ENCODE peak calls at places on chromosomes 1 and 21, in four cellular contexts. One of them, this sample, is unnamed.

GRCh38 chr1:90800012-90800717 is 83.1 kb upstream of the BARHL2 start:
- DNase-seq in GM12865: no peak
- DNase-seq in GM23248: no peak
- DNase-seq in pancreas: no peak
- DNase-seq in this sample: no peak

GRCh38 chr1:155379180-155379876 is 58.6 kb downstream of the RUSC1 start:
- DNase-seq in GM12865: no peak
- DNase-seq in GM23248: peak
- DNase-seq in pancreas: no peak
- DNase-seq in this sample: peak

GRCh38 chr1:234971586-234972297 is 156.9 kb downstream of the TOMM20 start:
- DNase-seq in pancreas: no peak
- DNase-seq in GM12865: peak
- DNase-seq in GM23248: no peak
- DNase-seq in this sample: no peak

GRCh38 chr1:62209931-62210595 is 15.4 kb downstream of the L1TD1 start:
- DNase-seq in GM12865: no peak
- DNase-seq in GM23248: peak
- DNase-seq in pancreas: no peak
- DNase-seq in this sample: no peak

GRCh38 chr1:64073705-64074104 is 129.7 kb upstream of the UBE2U start:
- DNase-seq in GM23248: no peak
- DNase-seq in pancreas: no peak
- DNase-seq in GM12865: no peak
- DNase-seq in this sample: no peak

GRCh38 chr21:35697321-35697808 is 363.0 kb downstream of the SETD4 start:
- DNase-seq in GM23248: peak
- DNase-seq in GM12865: peak
- DNase-seq in pancreas: peak
- DNase-seq in this sample: peak

GRCh38 chr1:15418811-15419515 is 9.3 kb downstream of the EFHD2 start:
- DNase-seq in GM12865: no peak
- DNase-seq in pancreas: no peak
- DNase-seq in GM23248: no peak
- DNase-seq in this sample: no peak

GRCh38 chr1:116497660-116498059 is 73.2 kb downstream of the CD58 start:
- DNase-seq in GM23248: peak
- DNase-seq in GM12865: no peak
- DNase-seq in pancreas: no peak
- DNase-seq in this sample: no peak

GRCh38 chr1:213122514-213122929 is 71.5 kb downstream of the RPS6KC1 start:
- DNase-seq in pancreas: no peak
- DNase-seq in GM12865: peak
- DNase-seq in GM23248: peak
- DNase-seq in this sample: peak

GRCh38 chr1:145702052-145702451 is 5.1 kb downstream of the PDZK1 start:
- DNase-seq in GM23248: no peak
- DNase-seq in GM12865: no peak
- DNase-seq in pancreas: no peak
- DNase-seq in this sample: no peak

DNA sequence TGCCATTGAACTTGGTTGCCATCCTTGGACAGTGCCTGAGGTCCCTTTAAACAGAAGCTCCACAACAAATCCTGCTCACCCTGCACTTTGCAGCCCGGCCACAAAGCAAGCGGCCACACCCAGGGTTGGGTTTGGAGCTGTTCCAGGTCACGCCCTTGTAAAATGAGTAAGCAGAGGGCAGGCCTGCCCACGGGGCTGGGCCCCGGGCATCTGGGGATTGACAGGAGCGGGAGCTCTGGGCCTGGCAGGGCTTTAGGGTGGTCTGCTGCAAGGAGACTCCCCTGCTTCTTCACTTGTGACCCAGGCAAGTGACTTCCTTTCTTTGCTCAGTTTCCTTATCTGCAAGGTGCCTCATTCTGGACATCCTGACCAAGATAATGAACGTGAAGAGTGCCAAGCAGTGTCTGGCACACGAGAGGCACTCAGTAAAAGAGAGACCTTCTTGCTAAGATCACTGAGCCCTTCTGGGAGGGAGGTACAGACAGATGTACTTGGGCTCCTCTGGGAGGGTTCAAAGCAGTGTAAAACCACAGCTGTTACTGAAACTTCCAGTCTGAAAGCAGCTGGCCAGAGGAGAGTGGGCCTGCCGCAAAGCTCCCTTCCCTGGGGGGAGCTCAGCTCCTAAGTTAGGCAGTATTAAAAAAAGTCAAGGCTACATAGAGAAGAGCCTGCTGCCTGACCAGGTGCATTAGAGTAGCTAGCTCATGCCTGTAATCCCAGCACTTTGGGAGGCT is 2.6 kb downstream of the E2F2 start:
- DNase-seq in GM23248: peak
- DNase-seq in pancreas: peak
- DNase-seq in GM12865: peak
- DNase-seq in this sample: peak
- H3K4me3 ChIP-seq in GM23248: no peak
- H3K4me3 ChIP-seq in pancreas: no peak
- H3K4me3 ChIP-seq in GM12865: peak
- H3K4me3 ChIP-seq in this sample: peak

GRCh38 chr21:33880626-33881025 is 35.0 kb downstream of the ATP5PO start:
- DNase-seq in pancreas: no peak
- DNase-seq in GM23248: no peak
- DNase-seq in GM12865: no peak
- DNase-seq in this sample: no peak

GRCh38 chr21:33886316-33886715 is 29.3 kb downstream of the ATP5PO start:
- DNase-seq in pancreas: no peak
- DNase-seq in GM23248: no peak
- DNase-seq in GM12865: no peak
- DNase-seq in this sample: no peak

GRCh38 chr21:33881689-33882440 is 33.7 kb downstream of the ATP5PO start:
- DNase-seq in GM23248: no peak
- DNase-seq in pancreas: no peak
- DNase-seq in GM12865: no peak
- DNase-seq in this sample: no peak

GRCh38 chr21:33885158-33885514 is 30.5 kb downstream of the ATP5PO start:
- DNase-seq in pancreas: no peak
- DNase-seq in GM12865: no peak
- DNase-seq in GM23248: no peak
- DNase-seq in this sample: no peak

DNA sequence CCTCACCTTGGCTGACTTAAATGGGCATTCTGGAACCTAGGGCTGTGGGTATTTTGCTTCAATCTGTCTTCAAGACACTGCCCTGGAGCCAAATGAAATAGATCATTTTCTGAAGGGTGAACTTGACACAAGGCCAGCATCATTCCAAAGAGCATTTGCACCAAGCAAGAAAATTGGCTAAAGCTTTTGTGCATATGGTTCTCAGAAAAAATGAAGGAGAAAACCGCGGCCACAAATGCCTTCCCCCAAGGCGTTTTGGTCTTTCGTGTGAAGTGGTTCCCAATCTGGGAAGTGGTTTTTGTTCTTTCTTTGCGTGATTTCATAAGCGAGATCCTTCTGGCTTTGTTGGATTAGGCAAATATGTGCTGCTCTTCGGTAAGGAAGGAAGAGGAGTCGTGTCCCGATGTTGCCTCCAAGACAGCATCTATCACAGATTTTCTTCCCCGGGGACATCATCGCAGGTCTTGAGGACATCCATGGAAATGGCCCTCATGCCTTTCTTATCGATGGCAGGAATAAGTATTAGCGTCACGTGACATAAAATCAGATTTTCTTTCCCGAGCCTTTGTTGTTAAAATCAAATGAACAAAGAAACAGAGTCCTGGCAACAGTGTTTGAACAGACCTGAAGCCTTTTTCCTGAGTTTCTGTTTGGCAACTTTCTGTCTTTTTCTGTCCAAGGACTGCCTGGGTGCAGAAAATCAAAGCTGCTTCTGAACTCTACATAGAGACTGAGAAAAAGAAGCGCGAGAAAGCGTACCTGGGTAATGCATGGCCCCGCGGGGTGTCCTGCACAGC is 31.0 kb downstream of the ATP5PO start:
- DNase-seq in GM12865: no peak
- DNase-seq in pancreas: no peak
- DNase-seq in GM23248: peak
- DNase-seq in this sample: no peak
- H3K4me3 ChIP-seq in GM12865: no peak
- H3K4me3 ChIP-seq in pancreas: no peak
- H3K4me3 ChIP-seq in GM23248: peak
- H3K4me3 ChIP-seq in this sample: no peak

DNA sequence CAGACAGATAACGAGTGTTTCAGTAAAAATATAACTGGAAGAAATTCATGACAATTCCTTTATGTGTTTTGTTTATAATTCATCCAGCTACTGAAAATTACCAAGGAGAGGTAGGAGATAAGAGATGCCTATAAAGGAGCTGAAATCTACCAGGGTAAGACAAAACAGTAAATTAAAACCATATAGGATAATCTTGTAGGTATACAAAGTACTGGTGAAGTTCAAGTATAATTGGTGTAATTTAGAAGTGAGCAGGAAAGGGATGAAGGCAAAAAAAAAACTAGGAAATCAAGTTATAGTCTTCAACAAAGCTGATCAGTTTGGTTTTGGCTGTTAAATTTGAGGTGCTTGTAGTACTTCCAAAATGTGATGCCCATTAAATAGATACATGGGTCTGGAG is 1.2 kb upstream of the WARS2 start:
- DNase-seq in pancreas: no peak
- DNase-seq in GM23248: no peak
- DNase-seq in GM12865: no peak
- DNase-seq in this sample: no peak
- H3K4me3 ChIP-seq in pancreas: no peak
- H3K4me3 ChIP-seq in GM23248: peak
- H3K4me3 ChIP-seq in GM12865: peak
- H3K4me3 ChIP-seq in this sample: no peak

GRCh38 chr1:7702365-7702764 is 68.7 kb upstream of the VAMP3 start:
- DNase-seq in GM23248: peak
- DNase-seq in pancreas: no peak
- DNase-seq in GM12865: no peak
- DNase-seq in this sample: no peak

GRCh38 chr1:7705048-7705907 is 65.8 kb upstream of the VAMP3 start:
- DNase-seq in GM12865: no peak
- DNase-seq in GM23248: peak
- DNase-seq in pancreas: peak
- DNase-seq in this sample: no peak

GRCh38 chr1:7705908-7706216 is 65.2 kb upstream of the VAMP3 start:
- DNase-seq in GM12865: no peak
- DNase-seq in pancreas: no peak
- DNase-seq in GM23248: no peak
- DNase-seq in this sample: no peak

GRCh38 chr1:7704214-7705047 is 66.7 kb upstream of the VAMP3 start:
- DNase-seq in pancreas: peak
- DNase-seq in GM12865: peak
- DNase-seq in GM23248: peak
- DNase-seq in this sample: no peak

GRCh38 chr1:7703321-7704213 is 67.5 kb upstream of the VAMP3 start:
- DNase-seq in pancreas: peak
- DNase-seq in GM23248: no peak
- DNase-seq in GM12865: no peak
- DNase-seq in this sample: no peak
- H3K4me3 ChIP-seq in pancreas: no peak
- H3K4me3 ChIP-seq in GM23248: no peak
- H3K4me3 ChIP-seq in GM12865: no peak
- H3K4me3 ChIP-seq in this sample: no peak

GRCh38 chr1:6011946-6012258 is 19.7 kb upstream of the NPHP4 start:
- DNase-seq in pancreas: no peak
- DNase-seq in GM23248: no peak
- DNase-seq in GM12865: no peak
- DNase-seq in this sample: no peak
- H3K4me3 ChIP-seq in pancreas: no peak
- H3K4me3 ChIP-seq in GM23248: no peak
- H3K4me3 ChIP-seq in GM12865: no peak
- H3K4me3 ChIP-seq in this sample: no peak

GRCh38 chr21:28601708-28602107 is 391.0 kb downstream of the LTN1 start:
- DNase-seq in GM23248: peak
- DNase-seq in pancreas: no peak
- DNase-seq in GM12865: no peak
- DNase-seq in this sample: no peak
- H3K4me3 ChIP-seq in GM23248: no peak
- H3K4me3 ChIP-seq in pancreas: no peak
- H3K4me3 ChIP-seq in GM12865: no peak
- H3K4me3 ChIP-seq in this sample: no peak

GRCh38 chr1:233111731-233112130 is 161.3 kb downstream of the NTPCR start:
- DNase-seq in GM12865: no peak
- DNase-seq in pancreas: no peak
- DNase-seq in GM23248: no peak
- DNase-seq in this sample: no peak

GRCh38 chr1:233114159-233114558 is 163.7 kb downstream of the NTPCR start:
- DNase-seq in GM12865: no peak
- DNase-seq in pancreas: no peak
- DNase-seq in GM23248: peak
- DNase-seq in this sample: no peak

GRCh38 chr1:233113009-233113712 is 162.8 kb downstream of the NTPCR start:
- DNase-seq in pancreas: peak
- DNase-seq in GM23248: peak
- DNase-seq in GM12865: peak
- DNase-seq in this sample: no peak

GRCh38 chr1:233113713-233114028 is 163.3 kb downstream of the NTPCR start:
- DNase-seq in pancreas: no peak
- DNase-seq in GM12865: no peak
- DNase-seq in GM23248: no peak
- DNase-seq in this sample: no peak

DNA sequence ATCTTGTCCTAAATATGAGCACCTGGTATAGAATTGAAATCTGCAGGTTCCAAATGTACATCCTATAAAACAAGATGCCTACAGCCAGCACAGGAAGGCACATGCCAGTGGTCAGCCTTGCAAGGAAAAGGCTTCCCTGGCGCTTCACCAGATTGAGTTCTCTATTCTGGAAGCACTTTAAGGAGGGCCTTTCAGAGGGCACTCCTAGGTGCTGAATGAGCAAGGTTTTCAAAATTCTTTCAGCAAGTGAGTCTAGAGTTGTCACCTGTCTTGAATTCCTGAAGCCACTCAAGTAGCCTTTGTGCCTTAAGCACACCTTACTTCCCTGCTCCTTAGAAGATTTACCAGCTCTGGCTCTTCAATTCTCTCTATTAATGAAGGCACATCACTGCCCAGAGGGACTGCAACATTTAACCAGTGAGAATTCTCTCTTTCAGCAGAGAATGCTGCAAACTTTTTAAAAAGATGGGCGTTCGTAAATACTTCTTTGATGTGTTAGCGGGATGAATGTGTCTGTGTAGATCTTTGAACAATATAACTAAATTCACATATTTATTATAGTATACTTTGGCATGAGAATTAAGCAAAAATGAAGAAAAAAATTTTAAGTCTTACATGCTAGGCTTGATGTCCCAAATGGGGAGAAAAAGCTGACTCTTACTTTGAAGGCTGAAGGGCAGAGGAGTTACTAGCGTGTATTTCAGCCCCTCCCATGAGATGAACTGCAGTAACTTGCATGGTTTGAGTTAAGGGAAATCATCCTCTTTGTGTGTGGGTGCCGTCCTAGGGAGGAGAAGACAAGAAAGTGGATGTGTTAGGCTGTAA is 162.0 kb downstream of the NTPCR start:
- DNase-seq in pancreas: no peak
- DNase-seq in GM23248: peak
- DNase-seq in GM12865: no peak
- DNase-seq in this sample: no peak
- H3K4me3 ChIP-seq in pancreas: no peak
- H3K4me3 ChIP-seq in GM23248: no peak
- H3K4me3 ChIP-seq in GM12865: no peak
- H3K4me3 ChIP-seq in this sample: no peak

GRCh38 chr1:47985001-47985400 is 12.2 kb downstream of the TRABD2B start:
- DNase-seq in pancreas: no peak
- DNase-seq in GM12865: no peak
- DNase-seq in GM23248: no peak
- DNase-seq in this sample: no peak
- H3K4me3 ChIP-seq in pancreas: no peak
- H3K4me3 ChIP-seq in GM12865: no peak
- H3K4me3 ChIP-seq in GM23248: no peak
- H3K4me3 ChIP-seq in this sample: no peak